ENCODE peak calls at places on chromosomes 5 and 9, in nine cellular contexts. C is NCI-H2081; J is breast epithelium; M is cardiac fibroblast; D is BJ; A is AG10803; K is stimulated activated CD8-positive, alpha-beta memory T cell treated with anti-CD3 and anti-CD28 coated beads, Interleukin-7, amount 100 ng/mL, for 1 hour; G is left lobe of liver; H is skeletal muscle cell. N is an unnamed sample.

GRCh38 chr5:2981652-2982051 is 230.2 kb upstream of the IRX2 start:
- DNase-seq in D (no peak), A (no peak), J (no peak), G (no peak), K (no peak), H (no peak), M (no peak), C (no peak), N (no peak)

GRCh38 chr5:1386274-1386717 is 41.4 kb upstream of the CLPTM1L start:
- DNase-seq in M (peak; percentile 45), J (peak; percentile 87), G (peak; percentile 81), D (no peak), A (peak; percentile 14), K (peak; percentile 43), C (peak; percentile 68), H (no peak), N (no peak)

GRCh38 chr9:33785914-33786313 is 9.4 kb upstream of the PRSS3 start:
- DNase-seq in M (peak; percentile 17), H (no peak), A (peak; percentile 38), C (peak; percentile 10), D (no peak), G (no peak), K (no peak), J (no peak), N (no peak)

GRCh38 chr5:171449426-171449825 is 30.0 kb downstream of the FGF18 start:
- DNase-seq in G (peak; percentile 51), H (no peak), J (no peak), C (no peak), A (no peak), D (no peak), M (no peak), K (no peak), N (no peak)

GRCh38 chr5:136129445-136129844 is 3.2 kb upstream of the SMAD5 start:
- DNase-seq in A (no peak), H (no peak), G (no peak), J (no peak), M (no peak), C (no peak), D (no peak), K (no peak), N (no peak)

GRCh38 chr5:56003179-56003578 is 8.4 kb upstream of the IL6ST start:
- DNase-seq in C (no peak), H (peak; percentile 52), A (peak; percentile 81), D (no peak), K (no peak), M (peak; percentile 54), J (no peak), G (peak; percentile 59), N (peak; percentile 94)

GRCh38 chr5:448766-449090 is 5.8 kb downstream of the EXOC3 start:
- DNase-seq in D (no peak), M (no peak), K (no peak), H (no peak), C (no peak), G (no peak), A (no peak), J (no peak), N (no peak)

GRCh38 chr5:41176952-41177351 is 36.4 kb downstream of the C6 start:
- DNase-seq in G (no peak), C (no peak), D (no peak), H (no peak), M (peak; percentile 82), A (peak; percentile 5), J (no peak), K (no peak), N (no peak)

GRCh38 chr5:41406424-41406823 is 104.0 kb downstream of the PLCXD3 start:
- DNase-seq in J (no peak), D (no peak), A (no peak), M (no peak), K (no peak), H (no peak), C (no peak), G (no peak), N (no peak)

GRCh38 chr9:36191290-36191645 is 547 bp downstream of the CLTA start:
- DNase-seq in J (no peak), K (peak; percentile 8), A (peak; percentile 40), C (peak; percentile 51), G (no peak), M (peak; percentile 28), H (no peak), D (no peak), N (peak; percentile 56)

GRCh38 chr9:4303002-4303401 is 3.1 kb upstream of the GLIS3 start:
- DNase-seq in G (no peak), D (no peak), K (no peak), H (peak; percentile 62), A (no peak), J (no peak), M (peak; percentile 84), C (no peak), N (no peak)

N was measured in MG63.